ENCODE peak calls at places on chromosomes 5 and 9, in seven cellular contexts. X is prostate gland, N is gastrocnemius medialis, C is heart right ventricle, G is cardiac fibroblast, L is SK-N-SH, T is foreskin fibroblast. E is an unnamed sample.
A peak's percentile ranks its signal among the peaks of the same experiment; 100 is the strongest.

GRCh38 chr9:77215874-77216273 is 38.5 kb downstream of the VPS13A start:
- DNase-seq in L (no peak), N (no peak), X (no peak), T (peak; percentile 19), G (peak; percentile 25), C (no peak), E (no peak)

GRCh38 chr9:129109504-129109903 is 1.1 kb downstream of the CRAT start:
- DNase-seq in X (no peak), L (no peak), N (peak; percentile 69), C (no peak), G (peak; percentile 55), T (peak; percentile 55), E (peak; percentile 94)

GRCh38 chr9:18051638-18052037 is 422.3 kb upstream of the ADAMTSL1 start:
- DNase-seq in X (no peak), G (no peak), L (no peak), T (no peak), C (no peak), N (no peak), E (no peak)

GRCh38 chr5:32539981-32540380 is 45.4 kb upstream of the SUB1 start:
- DNase-seq in X (no peak), C (no peak), G (no peak), L (no peak), N (no peak), T (no peak), E (no peak)

GRCh38 chr9:136687721-136688223 is 515 bp upstream of the AGPAT2 start:
- DNase-seq in X (no peak), L (no peak), T (no peak), G (no peak), C (no peak), N (peak; percentile 93), E (no peak)

GRCh38 chr9:85430659-85431370 is 310.9 kb downstream of the AGTPBP1 start:
- DNase-seq in L (no peak), C (peak; percentile 16), N (no peak), G (no peak), T (no peak), X (no peak), E (no peak)

GRCh38 chr9:37575511-37575914 is 667 bp downstream of the FBXO10 start:
- DNase-seq in C (no peak), N (no peak), X (no peak), L (peak; percentile 33), T (no peak), G (peak; percentile 5), E (no peak)

GRCh38 chr5:89191374-89191773 is 308.4 kb upstream of the MEF2C start:
- DNase-seq in X (no peak), C (no peak), G (no peak), T (no peak), L (no peak), N (no peak), E (no peak)

GRCh38 chr9:96417610-96418073 is 528 bp downstream of the ZNF367 start:
- DNase-seq in L (peak; percentile 53), T (no peak), X (no peak), N (peak; percentile 16), G (peak; percentile 7), C (peak; percentile 33), E (peak; percentile 73)

GRCh38 chr9:121399883-121400607 is 30.0 kb upstream of the STOM start:
- DNase-seq in N (no peak), G (peak; percentile 94), L (peak; percentile 37), X (peak; percentile 42), C (no peak), T (peak; percentile 47), E (peak; percentile 50)

GRCh38 chr5:181263633-181264032 is 2.7 kb upstream of the TRIM52 start:
- DNase-seq in C (no peak), X (peak; percentile 64), G (no peak), L (no peak), T (no peak), N (no peak), E (no peak)

GRCh38 chr5:74556631-74557595 is 83.6 kb downstream of the ENC1 start:
- DNase-seq in T (peak; percentile 47), N (no peak), L (peak; percentile 37), C (no peak), G (peak; percentile 25), X (no peak), E (no peak)

GRCh38 chr5:93209476-93209875 is 371.5 kb downstream of the NR2F1-AS1 start:
- DNase-seq in T (no peak), C (no peak), G (no peak), L (no peak), N (no peak), X (no peak), E (no peak)

GRCh38 chr5:52989781-52990530 is 804 bp downstream of the ITGA2 start:
- DNase-seq in L (peak; percentile 73), N (no peak), X (peak; percentile 51), C (peak; percentile 33), G (peak; percentile 64), T (peak; percentile 35), E (peak; percentile 84)

GRCh38 chr9:69357854-69358220 is 32.8 kb downstream of the ENTREP1 start:
- DNase-seq in G (no peak), L (no peak), T (no peak), N (no peak), X (no peak), C (no peak), E (no peak)

GRCh38 chr9:115952667-115953316 is 200.8 kb upstream of the PAPPA start:
- DNase-seq in N (no peak), X (no peak), C (no peak), L (no peak), G (peak; percentile 91), T (peak; percentile 80), E (peak; percentile 49)

GRCh38 chr9:6226696-6227095 is 11.1 kb downstream of the IL33 start:
- DNase-seq in C (no peak), L (no peak), T (no peak), N (no peak), G (peak; percentile 62), X (peak; percentile 5), E (no peak)

GRCh38 chr5:32540446-32540845 is 44.9 kb upstream of the SUB1 start:
- DNase-seq in L (no peak), G (no peak), C (no peak), T (no peak), X (no peak), N (no peak), E (no peak)

GRCh38 chr9:34662544-34663295 is at the start of gene CCL27:
- DNase-seq in X (no peak), C (no peak), T (no peak), L (no peak), G (no peak), N (no peak), E (peak; percentile 73)

GRCh38 chr9:126450537-126451205 is 124.0 kb downstream of the MVB12B start:
- DNase-seq in L (no peak), X (no peak), N (no peak), G (no peak), T (no peak), C (no peak), E (no peak)

GRCh38 chr5:126471875-126472537 is 48.8 kb downstream of the GRAMD2B start:
- DNase-seq in C (no peak), G (peak; percentile 87), X (no peak), T (peak; percentile 76), L (no peak), N (no peak), E (peak; percentile 80)

GRCh38 chr5:55899344-55899743 is 48.2 kb downstream of the IL31RA start:
- DNase-seq in L (no peak), C (no peak), X (no peak), G (peak; percentile 33), N (no peak), T (peak; percentile 65), E (peak; percentile 81)

GRCh38 chr5:55896238-55896637 is 45.1 kb downstream of the IL31RA start:
- DNase-seq in T (no peak), X (no peak), C (no peak), N (no peak), G (no peak), L (no peak), E (no peak)

GRCh38 chr5:55897206-55897894 is 46.2 kb downstream of the IL31RA start:
- DNase-seq in T (no peak), L (no peak), X (no peak), N (no peak), G (no peak), C (no peak), E (no peak)

GRCh38 chr5:55896663-55897062 is 45.5 kb downstream of the IL31RA start:
- DNase-seq in G (peak; percentile 25), C (no peak), N (no peak), X (no peak), T (no peak), L (no peak), E (no peak)

DNA sequence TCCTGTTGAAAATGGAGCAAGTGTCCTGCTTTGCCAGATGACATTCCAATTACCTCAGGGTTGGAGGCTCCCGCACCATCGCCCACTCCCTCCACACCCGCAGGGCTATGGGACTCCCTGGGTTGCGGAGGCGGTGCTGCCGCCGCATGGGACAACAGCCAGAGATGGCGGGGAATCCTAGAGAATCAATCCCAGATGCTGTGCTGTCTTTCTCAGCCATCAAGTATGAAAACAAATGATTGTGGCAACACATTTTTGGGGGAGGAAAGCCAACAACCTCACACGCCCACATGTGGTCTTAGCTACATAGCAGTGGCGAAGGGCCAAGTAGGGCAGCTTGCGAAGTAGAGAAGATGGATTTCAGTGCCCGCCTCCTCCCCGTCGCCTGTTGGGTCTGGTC is 46.7 kb downstream of the IL31RA start:
- DNase-seq in X (no peak), N (peak; percentile 47), T (peak; percentile 98), L (peak; percentile 87), G (peak; percentile 68), C (peak; percentile 23), E (peak; percentile 89)
- H3K4me3 ChIP-seq in X (no peak overlapping the region), N (peak overlapping the region; percentile 39), T (no peak overlapping the region), L (peak overlapping the region; percentile 27), G (no peak overlapping the region), C (no peak overlapping the region), E (peak overlapping the region; percentile 48)

DNA sequence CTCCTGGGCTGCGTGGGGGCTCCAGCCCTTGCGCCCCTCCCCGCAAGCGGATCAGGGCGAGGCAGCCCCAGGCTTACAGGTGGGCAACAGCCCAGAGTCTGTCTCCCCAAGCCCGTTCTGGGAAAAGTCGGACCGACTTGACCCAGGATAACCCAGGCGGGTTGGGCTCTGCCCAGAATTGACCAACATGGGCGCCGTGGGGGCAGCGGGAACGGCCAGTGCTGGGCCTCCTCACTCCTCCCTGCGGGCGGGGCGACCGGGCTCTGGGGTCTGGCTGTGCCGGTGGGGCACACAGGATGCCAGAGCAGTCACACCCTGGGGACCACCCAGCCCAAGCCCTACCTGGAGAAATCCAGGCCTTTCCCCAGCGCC is 15.3 kb upstream of the SYNPO start:
- DNase-seq in G (no peak), C (peak; percentile 71), X (no peak), T (no peak), L (no peak), N (peak; percentile 88), E (peak; percentile 85)
- H3K4me3 ChIP-seq in G (peak overlapping the region; percentile 89), C (peak overlapping the region; percentile 97), X (peak overlapping the region; percentile 42), T (peak overlapping the region; percentile 61), L (peak overlapping the region; percentile 42), N (peak overlapping the region; percentile 99), E (peak overlapping the region; percentile 77)

DNA sequence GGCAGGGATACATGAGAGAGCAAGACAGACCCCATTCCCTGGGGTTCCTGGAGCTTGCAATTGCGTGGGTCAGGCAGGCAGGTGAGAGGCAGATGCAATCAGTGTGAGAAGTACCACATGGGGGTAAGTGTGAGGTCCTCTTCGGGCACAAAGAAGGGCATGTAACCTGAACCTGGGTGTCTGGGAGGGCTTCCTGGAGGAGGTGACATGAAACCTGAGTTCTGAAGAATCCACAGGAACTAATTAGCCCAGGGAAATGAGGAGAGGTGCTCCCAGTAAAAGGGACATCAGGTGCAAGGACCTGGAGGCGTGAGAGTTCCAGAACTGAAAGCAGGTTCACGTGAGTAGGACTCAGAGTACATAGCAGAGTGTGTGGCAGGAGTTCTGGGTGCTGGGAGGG is 2.5 kb downstream of the AMBP start:
- DNase-seq in G (no peak), N (no peak), T (no peak), C (no peak), X (no peak), L (no peak), E (peak; percentile 19)
- H3K4me3 ChIP-seq in G (no peak overlapping the region), N (no peak overlapping the region), T (no peak overlapping the region), C (no peak overlapping the region), X (no peak overlapping the region), L (no peak overlapping the region), E (no peak overlapping the region)

GRCh38 chr9:111065414-111065813 is 27.1 kb upstream of the LPAR1 start:
- DNase-seq in N (no peak), C (no peak), L (no peak), G (no peak), X (no peak), T (no peak), E (no peak)
- H3K4me3 ChIP-seq in N (no peak overlapping the region), C (no peak overlapping the region), L (no peak overlapping the region), G (no peak overlapping the region), X (no peak overlapping the region), T (no peak overlapping the region), E (no peak overlapping the region)

E was measured in osteoblast.